ENCODE peak calls at places on chromosomes 13 and 19, in nine cellular contexts. P is endothelial cell, M is kidney, O is IMR-90, W is transverse colon, E is heart left ventricle, J is MCF 10A, R is PC-3, F is HCT116. C is an unnamed sample.

GRCh38 chr13:41900918-41901317 is 60.0 kb downstream of the VWA8 start:
- DNase-seq in P (no peak), M (no peak), O (peak; percentile 20), W (no peak), E (no peak), J (peak; percentile 18), R (peak; percentile 4), F (no peak), C (no peak)

GRCh38 chr13:76980075-76980718 is 11.7 kb upstream of the CLN5 start:
- DNase-seq in P (peak; percentile 95), M (peak; percentile 87), O (peak; percentile 24), W (peak; percentile 83), E (peak; percentile 92), J (peak; percentile 70), R (peak; percentile 71), F (peak; percentile 43), C (no peak)

GRCh38 chr19:46394398-46394797 is 19.0 kb downstream of the CCDC8 start:
- DNase-seq in P (no peak), M (no peak), O (no peak), W (no peak), E (no peak), J (no peak), R (no peak), F (no peak), C (no peak)

GRCh38 chr13:74528751-74529513 is 394.7 kb upstream of the KLF12 start:
- DNase-seq in P (no peak), M (no peak), O (no peak), W (no peak), E (no peak), J (peak; percentile 48), R (peak; percentile 13), F (no peak), C (no peak)

GRCh38 chr13:55087085-55087484 is 2053.6 kb upstream of the PRR20A start:
- DNase-seq in P (no peak), M (no peak), O (no peak), W (no peak), E (no peak), J (no peak), R (no peak), F (no peak), C (no peak)

GRCh38 chr13:59641261-59641660 is 522.5 kb downstream of the DIAPH3 start:
- DNase-seq in P (no peak), M (no peak), O (no peak), W (no peak), E (no peak), J (no peak), R (peak; percentile 5), F (no peak), C (no peak)

GRCh38 chr19:10408511-10409291 is 5.4 kb upstream of the CDC37 start:
- DNase-seq in P (no peak), M (no peak), O (no peak), W (peak; percentile 62), E (no peak), J (no peak), R (no peak), F (no peak), C (no peak)

GRCh38 chr13:79936368-79937136 is 404.4 kb downstream of the SPRY2 start:
- DNase-seq in P (no peak), M (peak; percentile 10), O (peak; percentile 100), W (no peak), E (no peak), J (peak; percentile 93), R (peak; percentile 95), F (no peak), C (no peak)

GRCh38 chr13:112702341-112702982 is 12.6 kb downstream of the ATP11A start:
- DNase-seq in P (no peak), M (peak; percentile 52), O (no peak), W (peak; percentile 3), E (no peak), J (no peak), R (no peak), F (no peak), C (no peak)

GRCh38 chr19:3479177-3479818 is 1.0 kb downstream of the SMIM24 start:
- DNase-seq in P (no peak), M (no peak), O (no peak), W (peak; percentile 37), E (no peak), J (no peak), R (peak; percentile 5), F (peak; percentile 27), C (no peak)

GRCh38 chr19:9565900-9566705 is 18.2 kb downstream of the ZNF121 start:
- DNase-seq in P (no peak), M (no peak), O (peak; percentile 7), W (no peak), E (no peak), J (peak; percentile 27), R (peak; percentile 16), F (no peak), C (no peak)

GRCh38 chr19:14004619-14005380 is 1.3 kb downstream of the RFX1 start:
- DNase-seq in P (no peak), M (peak; percentile 83), O (no peak), W (peak; percentile 66), E (peak; percentile 79), J (no peak), R (no peak), F (no peak), C (no peak)

GRCh38 chr19:492091-492531 is 4.2 kb upstream of the MADCAM1 start:
- DNase-seq in P (peak; percentile 43), M (no peak), O (no peak), W (no peak), E (peak; percentile 67), J (no peak), R (peak; percentile 11), F (no peak), C (no peak)

GRCh38 chr19:491146-491741 is 5.0 kb upstream of the MADCAM1 start:
- DNase-seq in P (no peak), M (peak; percentile 80), O (no peak), W (no peak), E (peak; percentile 60), J (no peak), R (peak; percentile 28), F (no peak), C (no peak)

GRCh38 chr19:489418-490196 is 6.7 kb upstream of the MADCAM1 start:
- DNase-seq in P (peak; percentile 48), M (no peak), O (peak; percentile 8), W (no peak), E (no peak), J (no peak), R (peak; percentile 13), F (no peak), C (peak; percentile 93)

GRCh38 chr19:485583-486236 is 10.6 kb upstream of the MADCAM1 start:
- DNase-seq in P (no peak), M (no peak), O (no peak), W (no peak), E (no peak), J (peak; percentile 19), R (no peak), F (no peak), C (no peak)

GRCh38 chr19:488505-489417 is 7.5 kb upstream of the MADCAM1 start:
- DNase-seq in P (peak; percentile 95), M (peak; percentile 99), O (peak; percentile 92), W (peak; percentile 95), E (peak; percentile 99), J (peak; percentile 93), R (peak; percentile 88), F (peak; percentile 84), C (peak; percentile 98)
- TF ChIP-seq CTCF in P (peak; percentile 23), M (no peak), O (peak; percentile 2), W (no peak), E (no peak), J (no peak), R (no peak), F (no peak), C (no peak)

GRCh38 chr13:47455581-47455980 is 545.5 kb downstream of the SUCLA2 start:
- DNase-seq in P (no peak), M (no peak), O (no peak), W (no peak), E (no peak), J (peak; percentile 33), R (peak; percentile 51), F (no peak), C (no peak)
- TF ChIP-seq CTCF in P (no peak), M (no peak), O (no peak), W (no peak), E (no peak), J (no peak), R (peak; percentile 55), F (no peak), C (peak; percentile 11)

DNA sequence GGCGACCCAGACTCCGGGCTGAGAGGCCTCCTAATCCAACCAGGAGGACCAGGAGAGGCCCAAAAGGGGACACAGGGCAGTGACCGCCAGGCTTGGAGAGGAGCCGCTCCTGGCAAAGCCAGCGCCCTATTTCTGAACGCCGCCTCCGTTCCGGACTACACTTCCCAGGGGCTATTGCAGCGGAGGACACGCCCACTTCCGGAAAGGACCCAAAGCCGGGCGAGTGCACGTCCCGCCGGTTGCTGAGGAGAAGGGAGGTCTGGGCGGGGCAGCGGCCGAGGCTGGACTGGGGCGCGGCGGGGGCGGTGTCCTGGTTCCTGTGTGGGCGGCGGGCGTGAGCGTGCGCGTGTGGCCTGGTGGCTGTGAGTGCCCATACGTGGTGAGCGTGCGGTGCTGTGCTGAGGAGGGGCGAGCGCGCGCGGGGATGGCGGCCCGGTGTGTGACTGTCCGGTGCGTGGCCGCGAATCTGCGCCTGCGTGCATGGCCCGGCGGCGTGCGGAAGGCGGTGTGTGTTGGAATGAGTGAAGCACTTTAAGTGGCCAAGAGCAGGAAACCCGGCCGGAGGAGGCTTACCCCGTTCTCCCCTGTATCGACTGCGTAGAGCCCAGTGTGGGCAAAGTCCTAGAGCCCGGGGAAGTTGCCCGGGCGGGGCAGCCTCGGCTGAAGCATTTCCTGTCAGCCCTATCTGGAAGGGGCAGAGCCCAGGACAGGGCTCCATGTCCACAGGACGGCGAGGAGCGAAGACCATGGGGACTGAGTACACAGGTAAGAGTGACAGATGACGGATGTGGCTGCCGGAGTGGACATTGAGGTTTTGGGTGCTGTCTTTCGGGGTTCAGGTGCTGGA is at the start of gene ZNF470:
- DNase-seq in P (peak; percentile 86), M (peak; percentile 98), O (peak; percentile 87), W (peak; percentile 97), E (peak; percentile 96), J (no peak), R (peak; percentile 46), F (no peak), C (peak; percentile 96)
- TF ChIP-seq CTCF in P (no peak), M (no peak), O (no peak), W (no peak), E (no peak), J (no peak), R (no peak), F (no peak), C (no peak)

GRCh38 chr19:19662344-19662743 is 1.1 kb downstream of the ATP13A1 start:
- DNase-seq in P (no peak), M (peak; percentile 32), O (no peak), W (no peak), E (no peak), J (no peak), R (no peak), F (no peak), C (no peak)

GRCh38 chr19:19661675-19662251 is 1.7 kb downstream of the ATP13A1 start:
- DNase-seq in P (no peak), M (peak; percentile 72), O (no peak), W (peak; percentile 45), E (no peak), J (no peak), R (no peak), F (no peak), C (peak; percentile 39)

GRCh38 chr19:19661141-19661674 is 2.3 kb downstream of the ATP13A1 start:
- DNase-seq in P (no peak), M (peak; percentile 74), O (no peak), W (no peak), E (no peak), J (no peak), R (no peak), F (no peak), C (no peak)

GRCh38 chr19:19662866-19663291 is 597 bp downstream of the ATP13A1 start:
- DNase-seq in P (peak; percentile 37), M (no peak), O (peak; percentile 4), W (no peak), E (no peak), J (peak; percentile 25), R (no peak), F (no peak), C (no peak)

GRCh38 chr19:19663292-19664120 is at the start of gene ATP13A1:
- DNase-seq in P (peak; percentile 87), M (peak; percentile 100), O (peak; percentile 97), W (peak; percentile 96), E (peak; percentile 99), J (peak; percentile 98), R (peak; percentile 94), F (peak; percentile 91), C (peak; percentile 99)
- TF ChIP-seq CTCF in P (no peak), M (no peak), O (no peak), W (no peak), E (peak; percentile 8), J (no peak), R (no peak), F (no peak), C (peak; percentile 67)

C was measured in chondrocyte.